ENCODE peak calls at places on chromosomes 7 and 10, in eight cellular contexts. Y is stimulated activated CD8-positive, alpha-beta memory T cell treated with anti-CD3 and anti-CD28 coated beads, Interleukin-4, amount 100 ng/mL, for 4 hours; O is stimulated activated naive CD4-positive, alpha-beta T cell treated with Interleukin-2 at 50 U/mL for 16 hours; C is naive B cell; H is nephron progenitor cell; L is heart right ventricle; E is NCI-H1105 treated with DMSO at 0.1 percent for 48 hours; K is HepG2. Q is an unnamed sample.

GRCh38 chr10:44809652-44810051 is 101.5 kb upstream of the TMEM72 start:
- DNase-seq in L (no peak), Y (no peak), C (no peak), O (no peak), K (no peak), H (no peak), E (no peak), Q (no peak)

GRCh38 chr7:146136357-146136875 is 19.8 kb downstream of the CNTNAP2 start:
- DNase-seq in Y (no peak), K (no peak), L (no peak), H (no peak), C (no peak), O (no peak), E (no peak), Q (no peak)

GRCh38 chr7:100567751-100568175 is 5.9 kb downstream of the SAP25 start:
- DNase-seq in O (no peak), E (no peak), C (no peak), H (peak; percentile 66), Y (no peak), K (peak; percentile 77), L (no peak), Q (no peak)

GRCh38 chr7:134886353-134887057 is 99.8 kb upstream of the AGBL3 start:
- DNase-seq in K (peak; percentile 21), L (no peak), Y (no peak), O (no peak), C (no peak), H (no peak), E (peak; percentile 84), Q (peak; percentile 49)

GRCh38 chr10:70227548-70228320 is 5.5 kb downstream of the PPA1 start:
- DNase-seq in K (peak; percentile 20), H (no peak), L (no peak), O (no peak), E (no peak), C (no peak), Y (no peak), Q (no peak)

GRCh38 chr7:953547-954327 is 743 bp downstream of the ADAP1 start:
- DNase-seq in K (peak; percentile 59), L (peak; percentile 55), C (peak; percentile 28), Y (no peak), O (no peak), E (no peak), H (peak; percentile 58), Q (no peak)

GRCh38 chr7:66247387-66248078 is 42.4 kb downstream of the TPST1 start:
- DNase-seq in K (no peak), H (no peak), Y (no peak), C (no peak), L (no peak), O (no peak), E (no peak), Q (no peak)

GRCh38 chr10:26480909-26481703 is 43.0 kb downstream of the APBB1IP start:
- DNase-seq in Y (no peak), E (no peak), O (no peak), L (no peak), H (no peak), C (peak; percentile 79), K (no peak), Q (no peak)

GRCh38 chr10:12180221-12180974 is 15.3 kb downstream of the NUDT5 start:
- DNase-seq in L (no peak), C (no peak), O (no peak), K (no peak), H (no peak), Y (no peak), E (no peak), Q (no peak)

GRCh38 chr7:156113733-156114132 is 301.5 kb upstream of the SHH start:
- DNase-seq in C (no peak), K (no peak), Y (no peak), E (no peak), L (no peak), H (no peak), O (no peak), Q (no peak)

GRCh38 chr10:68342909-68343516 is 10.3 kb upstream of the PBLD start:
- DNase-seq in K (no peak), Y (no peak), O (no peak), H (no peak), C (no peak), L (no peak), E (no peak), Q (no peak)